ENCODE peak calls at places on chromosomes 16 and 17, in four cellular contexts. One of them, this sample, is unnamed.

GRCh38 chr17:7560172-7561027 is 1.3 kb upstream of the SENP3 start:
- DNase-seq in HepG2: peak; percentile 64
- DNase-seq in aorta: peak; percentile 88
- DNase-seq in breast epithelium: peak; percentile 55
- DNase-seq in this sample: no peak

GRCh38 chr16:81465375-81465943 is 20.9 kb downstream of the CMIP start:
- DNase-seq in HepG2: peak; percentile 60
- DNase-seq in breast epithelium: no peak
- DNase-seq in aorta: no peak
- DNase-seq in this sample: no peak

GRCh38 chr17:74383140-74383539 is 15.8 kb downstream of the GPR142 start:
- DNase-seq in HepG2: no peak
- DNase-seq in breast epithelium: no peak
- DNase-seq in aorta: no peak
- DNase-seq in this sample: no peak

GRCh38 chr17:20975566-20975965 is 67.2 kb downstream of the USP22 start:
- DNase-seq in HepG2: no peak
- DNase-seq in breast epithelium: no peak
- DNase-seq in aorta: no peak
- DNase-seq in this sample: no peak

GRCh38 chr17:33267279-33267790 is 25.8 kb downstream of the ASIC2 start:
- DNase-seq in HepG2: no peak
- DNase-seq in aorta: no peak
- DNase-seq in breast epithelium: no peak
- DNase-seq in this sample: no peak

GRCh38 chr17:28497931-28498330 is 8.2 kb upstream of the FOXN1 start:
- DNase-seq in breast epithelium: peak; percentile 51
- DNase-seq in aorta: no peak
- DNase-seq in HepG2: no peak
- DNase-seq in this sample: no peak

GRCh38 chr16:58306327-58306726 is 11.5 kb upstream of the PRSS54 start:
- DNase-seq in aorta: no peak
- DNase-seq in HepG2: peak; percentile 15
- DNase-seq in breast epithelium: no peak
- DNase-seq in this sample: no peak

GRCh38 chr16:8935989-8936388 is 27.7 kb downstream of the USP7 start:
- DNase-seq in breast epithelium: no peak
- DNase-seq in aorta: no peak
- DNase-seq in HepG2: peak; percentile 58
- DNase-seq in this sample: no peak

GRCh38 chr16:75252946-75253911 is 1.8 kb upstream of the BCAR1 start:
- DNase-seq in aorta: peak; percentile 77
- DNase-seq in HepG2: no peak
- DNase-seq in breast epithelium: no peak
- DNase-seq in this sample: no peak
- H3K27ac ChIP-seq in aorta: peak overlapping the region; percentile 95
- H3K27ac ChIP-seq in HepG2: no peak overlapping the region
- H3K27ac ChIP-seq in breast epithelium: peak overlapping the region; percentile 95
- H3K27ac ChIP-seq in this sample: peak overlapping the region; percentile 91

GRCh38 chr17:66149562-66149961 is 42.4 kb downstream of the CEP112 start:
- DNase-seq in breast epithelium: no peak
- DNase-seq in aorta: no peak
- DNase-seq in HepG2: no peak
- DNase-seq in this sample: no peak
- H3K27ac ChIP-seq in breast epithelium: no peak overlapping the region
- H3K27ac ChIP-seq in aorta: no peak overlapping the region
- H3K27ac ChIP-seq in HepG2: no peak overlapping the region
- H3K27ac ChIP-seq in this sample: no peak overlapping the region

GRCh38 chr17:34312080-34312479 is 7.2 kb upstream of the CCL8 start:
- DNase-seq in HepG2: no peak
- DNase-seq in breast epithelium: no peak
- DNase-seq in aorta: no peak
- DNase-seq in this sample: no peak
- H3K27ac ChIP-seq in HepG2: no peak overlapping the region
- H3K27ac ChIP-seq in breast epithelium: peak overlapping the region; percentile 38
- H3K27ac ChIP-seq in aorta: no peak overlapping the region
- H3K27ac ChIP-seq in this sample: no peak overlapping the region

GRCh38 chr17:13107726-13108235 is 90.0 kb upstream of the ELAC2 start:
- DNase-seq in breast epithelium: no peak
- DNase-seq in HepG2: no peak
- DNase-seq in aorta: no peak
- DNase-seq in this sample: no peak

GRCh38 chr17:13106171-13106570 is 88.3 kb upstream of the ELAC2 start:
- DNase-seq in HepG2: no peak
- DNase-seq in breast epithelium: no peak
- DNase-seq in aorta: no peak
- DNase-seq in this sample: no peak

GRCh38 chr17:13102477-13102876 is 84.7 kb upstream of the ELAC2 start:
- DNase-seq in aorta: no peak
- DNase-seq in HepG2: no peak
- DNase-seq in breast epithelium: no peak
- DNase-seq in this sample: no peak

GRCh38 chr17:13099906-13100305 is 82.1 kb upstream of the ELAC2 start:
- DNase-seq in HepG2: no peak
- DNase-seq in breast epithelium: no peak
- DNase-seq in aorta: no peak
- DNase-seq in this sample: no peak

GRCh38 chr17:13104576-13104975 is 86.7 kb upstream of the ELAC2 start:
- DNase-seq in aorta: no peak
- DNase-seq in breast epithelium: no peak
- DNase-seq in HepG2: no peak
- DNase-seq in this sample: no peak
- H3K27ac ChIP-seq in aorta: no peak overlapping the region
- H3K27ac ChIP-seq in breast epithelium: no peak overlapping the region
- H3K27ac ChIP-seq in HepG2: no peak overlapping the region
- H3K27ac ChIP-seq in this sample: no peak overlapping the region

This sample was measured in caudate nucleus.